ENCODE peak calls at places on chromosome 3, in ten cellular contexts. One of them, this sample, is unnamed.

GRCh38 chr3:105170423-105170822 is 196.3 kb upstream of the ALCAM start:
- DNase-seq in body of pancreas: no peak
- DNase-seq in upper lobe of left lung: no peak
- DNase-seq in tibial artery: no peak
- DNase-seq in sigmoid colon: no peak
- DNase-seq in brain microvascular endothelial cell: no peak
- DNase-seq in fibroblast of lung: no peak
- DNase-seq in stomach: no peak
- DNase-seq in GM23338: no peak
- DNase-seq in SK-N-SH: no peak
- DNase-seq in this sample: no peak

GRCh38 chr3:183142199-183142598 is 20.3 kb downstream of the LAMP3 start:
- DNase-seq in tibial artery: no peak
- DNase-seq in stomach: no peak
- DNase-seq in brain microvascular endothelial cell: no peak
- DNase-seq in GM23338: peak
- DNase-seq in sigmoid colon: no peak
- DNase-seq in upper lobe of left lung: no peak
- DNase-seq in SK-N-SH: no peak
- DNase-seq in fibroblast of lung: no peak
- DNase-seq in body of pancreas: no peak
- DNase-seq in this sample: no peak

GRCh38 chr3:136277634-136278033 is 27.5 kb downstream of the PCCB start:
- DNase-seq in GM23338: peak
- DNase-seq in upper lobe of left lung: no peak
- DNase-seq in fibroblast of lung: no peak
- DNase-seq in body of pancreas: peak
- DNase-seq in sigmoid colon: no peak
- DNase-seq in stomach: no peak
- DNase-seq in tibial artery: no peak
- DNase-seq in brain microvascular endothelial cell: no peak
- DNase-seq in SK-N-SH: no peak
- DNase-seq in this sample: no peak

GRCh38 chr3:15206662-15207576 is 873 bp downstream of the CAPN7 start:
- DNase-seq in SK-N-SH: peak
- DNase-seq in brain microvascular endothelial cell: peak
- DNase-seq in GM23338: peak
- DNase-seq in fibroblast of lung: peak
- DNase-seq in stomach: peak
- DNase-seq in sigmoid colon: peak
- DNase-seq in upper lobe of left lung: peak
- DNase-seq in tibial artery: peak
- DNase-seq in body of pancreas: peak
- DNase-seq in this sample: no peak

GRCh38 chr3:45227131-45227819 is 1.2 kb upstream of the TMEM158 start:
- DNase-seq in fibroblast of lung: peak
- DNase-seq in SK-N-SH: no peak
- DNase-seq in tibial artery: peak
- DNase-seq in GM23338: peak
- DNase-seq in brain microvascular endothelial cell: no peak
- DNase-seq in upper lobe of left lung: no peak
- DNase-seq in body of pancreas: no peak
- DNase-seq in stomach: no peak
- DNase-seq in sigmoid colon: no peak
- DNase-seq in this sample: no peak

GRCh38 chr3:88936837-88937236 is 170.6 kb upstream of the EPHA3 start:
- DNase-seq in GM23338: no peak
- DNase-seq in body of pancreas: no peak
- DNase-seq in sigmoid colon: no peak
- DNase-seq in tibial artery: no peak
- DNase-seq in SK-N-SH: no peak
- DNase-seq in stomach: no peak
- DNase-seq in upper lobe of left lung: no peak
- DNase-seq in brain microvascular endothelial cell: no peak
- DNase-seq in fibroblast of lung: no peak
- DNase-seq in this sample: no peak

GRCh38 chr3:196643201-196643749 is 3.8 kb downstream of the NRROS start:
- DNase-seq in GM23338: no peak
- DNase-seq in fibroblast of lung: no peak
- DNase-seq in upper lobe of left lung: peak
- DNase-seq in stomach: no peak
- DNase-seq in SK-N-SH: no peak
- DNase-seq in body of pancreas: no peak
- DNase-seq in brain microvascular endothelial cell: no peak
- DNase-seq in sigmoid colon: peak
- DNase-seq in tibial artery: no peak
- DNase-seq in this sample: no peak

GRCh38 chr3:151491525-151491924 is 30.7 kb upstream of the IGSF10 start:
- DNase-seq in fibroblast of lung: peak
- DNase-seq in brain microvascular endothelial cell: no peak
- DNase-seq in SK-N-SH: no peak
- DNase-seq in stomach: no peak
- DNase-seq in sigmoid colon: no peak
- DNase-seq in upper lobe of left lung: no peak
- DNase-seq in body of pancreas: no peak
- DNase-seq in GM23338: no peak
- DNase-seq in tibial artery: no peak
- DNase-seq in this sample: no peak

GRCh38 chr3:15313461-15313860 is 18.9 kb downstream of the SH3BP5 start:
- DNase-seq in tibial artery: peak
- DNase-seq in upper lobe of left lung: peak
- DNase-seq in GM23338: no peak
- DNase-seq in fibroblast of lung: no peak
- DNase-seq in sigmoid colon: peak
- DNase-seq in brain microvascular endothelial cell: no peak
- DNase-seq in SK-N-SH: no peak
- DNase-seq in body of pancreas: no peak
- DNase-seq in stomach: no peak
- DNase-seq in this sample: no peak

GRCh38 chr3:102471001-102471400 is 36.2 kb downstream of the ZPLD1 start:
- DNase-seq in GM23338: peak
- DNase-seq in brain microvascular endothelial cell: no peak
- DNase-seq in sigmoid colon: no peak
- DNase-seq in stomach: no peak
- DNase-seq in upper lobe of left lung: no peak
- DNase-seq in body of pancreas: no peak
- DNase-seq in fibroblast of lung: no peak
- DNase-seq in SK-N-SH: no peak
- DNase-seq in tibial artery: no peak
- DNase-seq in this sample: no peak

GRCh38 chr3:72982653-72983366 is 13.8 kb upstream of the PPP4R2 start:
- DNase-seq in SK-N-SH: no peak
- DNase-seq in body of pancreas: no peak
- DNase-seq in stomach: no peak
- DNase-seq in fibroblast of lung: no peak
- DNase-seq in upper lobe of left lung: no peak
- DNase-seq in sigmoid colon: no peak
- DNase-seq in tibial artery: no peak
- DNase-seq in brain microvascular endothelial cell: no peak
- DNase-seq in GM23338: no peak
- DNase-seq in this sample: no peak

GRCh38 chr3:42070089-42070885 is 20.9 kb upstream of the TRAK1 start:
- DNase-seq in SK-N-SH: no peak
- DNase-seq in brain microvascular endothelial cell: no peak
- DNase-seq in stomach: no peak
- DNase-seq in sigmoid colon: no peak
- DNase-seq in GM23338: no peak
- DNase-seq in body of pancreas: no peak
- DNase-seq in fibroblast of lung: no peak
- DNase-seq in tibial artery: no peak
- DNase-seq in upper lobe of left lung: no peak
- DNase-seq in this sample: no peak

GRCh38 chr3:42068303-42069088 is 22.7 kb upstream of the TRAK1 start:
- DNase-seq in brain microvascular endothelial cell: no peak
- DNase-seq in SK-N-SH: no peak
- DNase-seq in tibial artery: no peak
- DNase-seq in body of pancreas: no peak
- DNase-seq in stomach: no peak
- DNase-seq in sigmoid colon: no peak
- DNase-seq in fibroblast of lung: no peak
- DNase-seq in upper lobe of left lung: no peak
- DNase-seq in GM23338: no peak
- DNase-seq in this sample: no peak

GRCh38 chr3:42071720-42072582 is 19.2 kb upstream of the TRAK1 start:
- DNase-seq in SK-N-SH: peak
- DNase-seq in brain microvascular endothelial cell: peak
- DNase-seq in GM23338: peak
- DNase-seq in tibial artery: peak
- DNase-seq in fibroblast of lung: peak
- DNase-seq in upper lobe of left lung: peak
- DNase-seq in stomach: peak
- DNase-seq in body of pancreas: peak
- DNase-seq in sigmoid colon: peak
- DNase-seq in this sample: peak

GRCh38 chr3:42072930-42073329 is 18.2 kb upstream of the TRAK1 start:
- DNase-seq in upper lobe of left lung: no peak
- DNase-seq in body of pancreas: no peak
- DNase-seq in sigmoid colon: no peak
- DNase-seq in GM23338: no peak
- DNase-seq in fibroblast of lung: no peak
- DNase-seq in SK-N-SH: no peak
- DNase-seq in brain microvascular endothelial cell: no peak
- DNase-seq in tibial artery: no peak
- DNase-seq in stomach: no peak
- DNase-seq in this sample: no peak

DNA sequence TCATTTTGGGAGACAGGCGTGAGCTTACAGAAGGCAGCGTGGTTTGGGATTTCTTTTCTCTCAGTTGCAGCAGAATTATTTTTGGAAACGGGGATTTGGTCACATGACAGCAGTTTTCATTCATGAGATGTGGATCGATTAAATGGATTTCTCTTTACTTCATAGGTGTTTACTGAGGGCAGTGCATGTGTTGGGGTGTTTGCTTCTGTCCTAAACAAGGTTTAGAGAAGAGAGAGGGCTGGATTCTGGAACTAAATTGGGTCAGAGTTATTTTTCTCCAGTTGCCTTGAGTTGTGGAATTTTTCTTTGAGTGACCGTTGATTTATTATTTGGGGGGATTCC is 18.6 kb upstream of the TRAK1 start:
- DNase-seq in fibroblast of lung: no peak
- DNase-seq in stomach: no peak
- DNase-seq in upper lobe of left lung: no peak
- DNase-seq in GM23338: no peak
- DNase-seq in body of pancreas: no peak
- DNase-seq in brain microvascular endothelial cell: no peak
- DNase-seq in tibial artery: no peak
- DNase-seq in SK-N-SH: no peak
- DNase-seq in sigmoid colon: no peak
- DNase-seq in this sample: no peak
- H3K4me3 ChIP-seq in fibroblast of lung: peak
- H3K4me3 ChIP-seq in stomach: peak
- H3K4me3 ChIP-seq in upper lobe of left lung: no peak
- H3K4me3 ChIP-seq in GM23338: no peak
- H3K4me3 ChIP-seq in body of pancreas: no peak
- H3K4me3 ChIP-seq in brain microvascular endothelial cell: peak
- H3K4me3 ChIP-seq in tibial artery: peak
- H3K4me3 ChIP-seq in SK-N-SH: peak
- H3K4me3 ChIP-seq in sigmoid colon: peak
- H3K4me3 ChIP-seq in this sample: peak

DNA sequence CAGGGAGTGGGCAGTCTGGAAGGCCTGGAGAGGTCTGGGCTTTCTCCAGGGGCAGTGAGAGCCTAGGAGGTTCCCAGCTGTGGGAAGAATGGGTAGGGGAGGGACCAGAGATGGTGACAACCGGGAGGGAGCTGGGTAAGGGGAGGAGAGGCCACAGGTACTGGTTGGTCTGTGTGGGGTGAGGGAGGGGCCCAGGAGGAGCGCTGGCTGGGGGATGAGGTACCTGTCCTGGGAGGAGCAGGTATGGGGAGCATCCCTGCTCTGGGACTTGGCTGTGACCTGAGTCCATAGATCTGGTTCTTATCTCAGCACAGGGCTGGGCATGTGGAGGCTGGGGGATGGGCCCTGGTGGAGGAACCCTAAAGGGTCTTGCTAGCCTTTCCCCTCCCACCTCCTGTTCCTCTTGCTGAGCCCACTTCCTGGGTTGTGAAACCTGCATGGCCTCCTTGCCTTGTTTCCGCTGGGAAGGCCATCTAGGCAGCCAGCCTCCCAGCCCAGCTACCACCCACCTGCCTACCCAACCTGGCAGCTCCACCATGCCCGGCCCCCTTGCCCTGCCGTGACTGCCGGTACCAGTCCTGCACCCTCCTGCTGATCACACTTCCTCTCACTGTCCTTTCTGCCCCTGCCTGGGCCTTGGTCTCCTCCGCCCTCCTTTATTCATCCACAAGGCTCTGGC is 11.0 kb downstream of the PRKCD start:
- DNase-seq in brain microvascular endothelial cell: no peak
- DNase-seq in stomach: no peak
- DNase-seq in tibial artery: no peak
- DNase-seq in GM23338: peak
- DNase-seq in fibroblast of lung: no peak
- DNase-seq in body of pancreas: no peak
- DNase-seq in upper lobe of left lung: no peak
- DNase-seq in SK-N-SH: no peak
- DNase-seq in sigmoid colon: no peak
- DNase-seq in this sample: no peak
- H3K27ac ChIP-seq in brain microvascular endothelial cell: no peak
- H3K27ac ChIP-seq in stomach: peak
- H3K27ac ChIP-seq in tibial artery: no peak
- H3K27ac ChIP-seq in GM23338: no peak
- H3K27ac ChIP-seq in fibroblast of lung: no peak
- H3K27ac ChIP-seq in body of pancreas: peak
- H3K27ac ChIP-seq in upper lobe of left lung: peak
- H3K27ac ChIP-seq in SK-N-SH: no peak
- H3K27ac ChIP-seq in sigmoid colon: no peak
- H3K27ac ChIP-seq in this sample: no peak

DNA sequence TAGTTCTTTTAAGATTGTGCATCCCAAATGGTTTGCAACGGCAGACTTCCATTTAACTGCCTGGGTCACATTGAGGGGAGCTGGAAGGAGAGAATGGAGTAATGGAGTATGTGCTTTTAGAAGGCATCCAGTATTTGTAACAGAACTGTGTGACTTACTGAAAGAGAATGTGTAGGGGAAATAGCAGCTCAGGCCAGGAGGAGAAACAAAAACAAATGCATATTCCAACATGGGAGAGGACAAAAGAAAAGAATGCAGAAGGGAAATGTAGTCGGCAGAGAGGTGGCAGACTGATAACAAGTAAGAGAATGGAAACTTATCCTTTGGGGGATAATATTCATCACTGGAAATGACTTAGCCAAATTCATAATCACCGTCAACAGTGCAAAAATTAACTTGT is 294.8 kb upstream of the SGO1 start:
- DNase-seq in brain microvascular endothelial cell: peak
- DNase-seq in upper lobe of left lung: no peak
- DNase-seq in fibroblast of lung: peak
- DNase-seq in SK-N-SH: no peak
- DNase-seq in stomach: no peak
- DNase-seq in body of pancreas: no peak
- DNase-seq in sigmoid colon: no peak
- DNase-seq in GM23338: peak
- DNase-seq in tibial artery: no peak
- DNase-seq in this sample: no peak
- TF ChIP-seq CTCF in brain microvascular endothelial cell: no peak
- TF ChIP-seq CTCF in upper lobe of left lung: no peak
- TF ChIP-seq CTCF in fibroblast of lung: no peak
- TF ChIP-seq CTCF in SK-N-SH: no peak
- TF ChIP-seq CTCF in stomach: no peak
- TF ChIP-seq CTCF in body of pancreas: no peak
- TF ChIP-seq CTCF in sigmoid colon: no peak
- TF ChIP-seq CTCF in GM23338: no peak
- TF ChIP-seq CTCF in tibial artery: no peak
- TF ChIP-seq CTCF in this sample: no peak

GRCh38 chr3:147930417-147930816 is 521.3 kb downstream of the ZIC1 start:
- DNase-seq in GM23338: no peak
- DNase-seq in SK-N-SH: no peak
- DNase-seq in body of pancreas: no peak
- DNase-seq in tibial artery: no peak
- DNase-seq in sigmoid colon: no peak
- DNase-seq in stomach: no peak
- DNase-seq in upper lobe of left lung: no peak
- DNase-seq in brain microvascular endothelial cell: peak
- DNase-seq in fibroblast of lung: peak
- DNase-seq in this sample: no peak
- H3K4me3 ChIP-seq in GM23338: no peak
- H3K4me3 ChIP-seq in SK-N-SH: no peak
- H3K4me3 ChIP-seq in body of pancreas: no peak
- H3K4me3 ChIP-seq in tibial artery: no peak
- H3K4me3 ChIP-seq in sigmoid colon: no peak
- H3K4me3 ChIP-seq in stomach: no peak
- H3K4me3 ChIP-seq in upper lobe of left lung: no peak
- H3K4me3 ChIP-seq in brain microvascular endothelial cell: no peak
- H3K4me3 ChIP-seq in fibroblast of lung: no peak
- H3K4me3 ChIP-seq in this sample: no peak